ENCODE peak calls at places on chromosomes 7 and 10, in eight cellular contexts. H is AG04450; F is neural crest cell; C is prostate gland; G is mesothelial cell of epicardium; R is endodermal cell; P is CD4-positive, alpha-beta memory T cell; V is AG08396. S is an unnamed sample.

GRCh38 chr10:27240891-27241639 is 468 bp upstream of the ACBD5 start:
- DNase-seq in F (peak), P (peak), R (peak), H (no peak), C (peak), V (peak), G (no peak), S (peak)

GRCh38 chr7:157522189-157522588 is 185.4 kb downstream of the DNAJB6 start:
- DNase-seq in G (no peak), R (peak), F (no peak), P (no peak), V (no peak), H (no peak), C (no peak), S (no peak)

GRCh38 chr10:26770069-26770468 is 72.6 kb downstream of the PDSS1 start:
- DNase-seq in H (no peak), P (no peak), G (no peak), V (no peak), C (no peak), R (no peak), F (no peak), S (no peak)

GRCh38 chr10:33334839-33335549 is 527 bp upstream of the NRP1 start:
- DNase-seq in R (peak), H (peak), P (no peak), V (peak), C (peak), F (peak), G (peak), S (peak)

GRCh38 chr10:106285199-106285598 is 879.3 kb downstream of the SORCS1 start:
- DNase-seq in R (no peak), V (no peak), G (no peak), P (no peak), F (no peak), C (no peak), H (no peak), S (no peak)

GRCh38 chr10:101829561-101830315 is 11.5 kb upstream of the OGA start:
- DNase-seq in R (peak), V (no peak), P (peak), H (no peak), F (no peak), C (peak), G (peak), S (no peak)

GRCh38 chr10:103543617-103544525 is 50.4 kb downstream of the NEURL1 start:
- DNase-seq in H (no peak), P (no peak), C (no peak), R (peak), G (no peak), V (peak), F (no peak), S (no peak)

GRCh38 chr7:108083980-108084379 is 46.2 kb downstream of the LAMB4 start:
- DNase-seq in C (no peak), R (no peak), H (no peak), F (no peak), V (no peak), P (no peak), G (no peak), S (no peak)

GRCh38 chr10:1133495-1134045 is 77.4 kb downstream of the WDR37 start:
- DNase-seq in H (no peak), V (no peak), R (no peak), C (no peak), F (no peak), G (no peak), P (no peak), S (no peak)

GRCh38 chr10:49649294-49649693 is 30.2 kb upstream of the C10orf53 start:
- DNase-seq in P (no peak), G (no peak), R (peak), F (no peak), H (no peak), C (no peak), V (no peak), S (peak)

GRCh38 chr7:66301249-66301648 is 96.1 kb downstream of the TPST1 start:
- DNase-seq in P (no peak), C (no peak), H (no peak), G (no peak), V (no peak), R (no peak), F (no peak), S (no peak)

GRCh38 chr10:129641982-129642381 is 174.9 kb downstream of the MGMT start:
- DNase-seq in P (no peak), H (no peak), G (no peak), R (no peak), F (no peak), C (no peak), V (no peak), S (no peak)

GRCh38 chr7:27167170-27167505 is 1.8 kb upstream of the HOXA9 start:
- DNase-seq in V (no peak), C (peak), P (no peak), F (no peak), G (no peak), R (no peak), H (no peak), S (no peak)

GRCh38 chr10:2619927-2620326 is 447.4 kb upstream of the PFKP start:
- DNase-seq in P (no peak), C (no peak), R (no peak), H (no peak), V (no peak), F (no peak), G (no peak), S (no peak)

GRCh38 chr7:70597071-70597470 is 534.9 kb upstream of the GALNT17 start:
- DNase-seq in C (no peak), H (no peak), F (no peak), P (no peak), V (no peak), R (no peak), G (no peak), S (no peak)

GRCh38 chr7:44244282-44244681 is 43.5 kb downstream of the YKT6 start:
- DNase-seq in C (no peak), F (peak), G (no peak), R (peak), H (no peak), V (no peak), P (no peak), S (no peak)

GRCh38 chr7:28579571-28579970 is 167.3 kb downstream of the CREB5 start:
- DNase-seq in C (no peak), P (no peak), G (no peak), V (no peak), H (no peak), F (no peak), R (no peak), S (no peak)

GRCh38 chr7:152145853-152146466 is 120.5 kb downstream of the GALNT11 start:
- DNase-seq in C (peak), P (no peak), G (no peak), R (peak), H (peak), V (peak), F (no peak), S (peak)

GRCh38 chr10:5596611-5597341 is 69.6 kb downstream of the ASB13 start:
- DNase-seq in H (no peak), C (no peak), R (no peak), G (no peak), F (no peak), P (no peak), V (no peak), S (no peak)

GRCh38 chr7:130758429-130759056 is 24.5 kb upstream of the KLF14 start:
- DNase-seq in V (peak), G (no peak), C (no peak), R (no peak), P (no peak), F (no peak), H (peak), S (peak)

GRCh38 chr7:90574136-90574819 is 21.8 kb upstream of the CDK14 start:
- DNase-seq in H (no peak), V (no peak), C (no peak), F (no peak), P (no peak), G (no peak), R (no peak), S (no peak)

S was measured in astrocyte of the spinal cord.